ENCODE peak calls at places on chromosomes 11 and 22, in five cellular contexts. D is GM13976, V is COR-L47, B is Calu3, J is AG08395. A is an unnamed sample.

GRCh38 chr22:17116931-17117330 is 4.2 kb downstream of the TMEM121B start:
- DNase-seq in V (no peak), D (no peak), B (no peak), J (no peak), A (no peak)

GRCh38 chr11:8839306-8839956 is 71.6 kb upstream of the AKIP1 start:
- DNase-seq in V (no peak), B (peak), J (no peak), D (no peak), A (no peak)

GRCh38 chr11:67584205-67584880 is 731 bp downstream of the GSTP1 start:
- DNase-seq in J (peak), D (peak), B (peak), V (no peak), A (peak)

GRCh38 chr11:65911682-65912568 is 6.9 kb downstream of the C11orf68 start:
- DNase-seq in V (peak), B (peak), J (peak), D (no peak), A (no peak)

GRCh38 chr11:70836071-70836470 is 416.3 kb downstream of the SHANK2 start:
- DNase-seq in J (no peak), B (no peak), D (no peak), V (no peak), A (no peak)

GRCh38 chr22:37455896-37456295 is 28.6 kb upstream of the ELFN2 start:
- DNase-seq in D (no peak), J (no peak), B (no peak), V (no peak), A (no peak)

GRCh38 chr11:46555269-46556054 is 38.4 kb downstream of the AMBRA1 start:
- DNase-seq in V (no peak), D (peak), B (no peak), J (no peak), A (no peak)

GRCh38 chr11:10495464-10495786 is 40.4 kb downstream of the AMPD3 start:
- DNase-seq in J (no peak), B (no peak), V (no peak), D (peak), A (no peak)

GRCh38 chr22:25201557-25202273 is 2.1 kb downstream of the CRYBB3 start:
- DNase-seq in B (no peak), J (no peak), V (no peak), D (no peak), A (no peak)

GRCh38 chr11:70139785-70140410 is 61.8 kb downstream of the ANO1 start:
- DNase-seq in V (no peak), D (no peak), B (peak), J (no peak), A (no peak)

GRCh38 chr11:129117595-129118350 is 74.4 kb downstream of the ARHGAP32 start:
- DNase-seq in V (peak), D (peak), J (peak), B (peak), A (peak)

GRCh38 chr11:69450064-69450856 is 31.2 kb upstream of the LINC01488 start:
- DNase-seq in J (no peak), B (no peak), V (no peak), D (no peak), A (no peak)

GRCh38 chr22:48098243-48098935 is 1335.9 kb downstream of the TBC1D22A start:
- DNase-seq in V (no peak), B (no peak), D (peak), J (no peak), A (peak)

GRCh38 chr11:4960877-4961276 is 5.4 kb upstream of the OR51A2 start:
- DNase-seq in D (no peak), B (no peak), J (no peak), V (no peak), A (no peak)

GRCh38 chr11:26607725-26608506 is 35.9 kb upstream of the MUC15 start:
- DNase-seq in J (no peak), B (no peak), V (no peak), D (no peak), A (no peak)

GRCh38 chr11:29773656-29774264 is 243.1 kb downstream of the KCNA4 start:
- DNase-seq in D (no peak), J (no peak), B (no peak), V (no peak), A (no peak)

GRCh38 chr11:103906291-103906850 is 130.1 kb upstream of the DDI1 start:
- DNase-seq in V (no peak), D (no peak), B (no peak), J (no peak), A (no peak)

GRCh38 chr22:17569971-17570511 is 6.7 kb downstream of the SLC25A18 start:
- DNase-seq in V (peak), B (no peak), J (no peak), D (no peak), A (no peak)

GRCh38 chr22:49925525-49926128 is 7.2 kb downstream of the CRELD2 start:
- DNase-seq in B (no peak), J (no peak), D (peak), V (no peak), A (peak)

GRCh38 chr11:706439-706956 is 467 bp downstream of the EPS8L2 start:
- DNase-seq in V (no peak), D (no peak), B (peak), J (peak), A (no peak)

GRCh38 chr22:23196165-23196564 is 15.9 kb downstream of the BCR start:
- DNase-seq in D (no peak), V (no peak), B (no peak), J (no peak), A (no peak)

GRCh38 chr11:26841818-26842457 is 120.1 kb upstream of the SLC5A12 start:
- DNase-seq in J (peak), B (no peak), V (no peak), D (no peak), A (no peak)

GRCh38 chr11:9664276-9665171 is 647 bp downstream of the SWAP70 start:
- DNase-seq in D (peak), B (peak), V (no peak), J (peak), A (peak)

GRCh38 chr22:31344369-31345330 is 1.5 kb downstream of the PATZ1 start:
- DNase-seq in J (no peak), B (no peak), D (no peak), V (peak), A (no peak)

GRCh38 chr11:116217006-116217405 is 555.8 kb downstream of the BUD13 start:
- DNase-seq in D (no peak), B (no peak), V (peak), J (peak), A (no peak)